ENCODE peak calls at places on chromosomes 12 and 14, in four cellular contexts. V is dermis microvascular lymphatic vessel endothelial cell, G is mucosa of descending colon, R is iPS-NIHi11. Q is an unnamed sample.

GRCh38 chr14:38145142-38145541 is 62.6 kb upstream of the SSTR1 start:
- DNase-seq in G (no peak), V (no peak), R (no peak), Q (no peak)

GRCh38 chr14:49881296-49882006 is 11.4 kb upstream of the ARF6 start:
- DNase-seq in G (peak; percentile 2), V (no peak), R (no peak), Q (no peak)

GRCh38 chr14:78016532-78016931 is 153.6 kb upstream of the NRXN3 start:
- DNase-seq in R (no peak), G (no peak), V (no peak), Q (no peak)

GRCh38 chr12:110176745-110177144 is 52.6 kb downstream of the IFT81 start:
- DNase-seq in V (no peak), G (no peak), R (no peak), Q (peak; percentile 83)

GRCh38 chr12:124279846-124280360 is 15.0 kb upstream of the RFLNA start:
- DNase-seq in R (no peak), V (peak; percentile 19), G (peak; percentile 32), Q (no peak)

GRCh38 chr14:52131640-52132320 is 62.9 kb upstream of the NID2 start:
- DNase-seq in R (peak; percentile 89), G (peak; percentile 91), V (peak; percentile 96), Q (peak; percentile 70)

GRCh38 chr12:6201199-6201608 is 1.0 kb downstream of the CD9 start:
- DNase-seq in R (no peak), V (peak; percentile 57), G (peak; percentile 84), Q (no peak)

GRCh38 chr14:75941030-75941429 is 40.8 kb downstream of the TGFB3 start:
- DNase-seq in G (no peak), V (peak; percentile 52), R (no peak), Q (no peak)

GRCh38 chr12:26872623-26873022 is 39.6 kb upstream of the ITPR2 start:
- DNase-seq in G (no peak), R (no peak), V (no peak), Q (no peak)

GRCh38 chr12:21580748-21581495 is 23.7 kb downstream of the GYS2 start:
- DNase-seq in G (no peak), V (no peak), R (no peak), Q (no peak)

GRCh38 chr12:7142057-7142644 is 12.0 kb downstream of the CLSTN3 start:
- DNase-seq in V (peak; percentile 68), G (peak; percentile 73), R (peak; percentile 86), Q (no peak)

GRCh38 chr14:89137514-89138163 is 279.4 kb downstream of the FOXN3 start:
- DNase-seq in R (no peak), G (peak; percentile 8), V (peak; percentile 68), Q (no peak)

GRCh38 chr12:11906284-11906935 is 164.3 kb upstream of the BCL2L14 start:
- DNase-seq in G (no peak), V (no peak), R (no peak), Q (no peak)

GRCh38 chr12:95473440-95473946 is 459 bp upstream of the METAP2 start:
- DNase-seq in R (peak; percentile 33), V (peak; percentile 50), G (peak; percentile 68), Q (peak; percentile 30)

GRCh38 chr14:55354500-55354899 is 57.1 kb downstream of the ATG14 start:
- DNase-seq in V (peak; percentile 67), G (peak; percentile 78), R (peak; percentile 77), Q (no peak)

GRCh38 chr12:49693931-49694439 is 13.2 kb downstream of the FMNL3 start:
- DNase-seq in G (no peak), V (no peak), R (no peak), Q (no peak)

GRCh38 chr14:30214456-30215090 is 286.9 kb upstream of the PRKD1 start:
- DNase-seq in V (peak; percentile 79), R (peak; percentile 39), G (peak; percentile 16), Q (peak; percentile 28)

GRCh38 chr12:30847259-30847658 is 79.3 kb upstream of the TSPAN11 start:
- DNase-seq in V (peak; percentile 74), G (peak; percentile 59), R (no peak), Q (peak; percentile 66)

GRCh38 chr14:34078117-34078743 is 127.4 kb upstream of the EGLN3 start:
- DNase-seq in V (no peak), R (no peak), G (no peak), Q (no peak)

GRCh38 chr12:116924558-116925453 is 14.1 kb downstream of the FBXW8 start:
- DNase-seq in G (peak; percentile 51), V (peak; percentile 72), R (no peak), Q (no peak)

GRCh38 chr12:95446511-95446910 is 27.4 kb upstream of the METAP2 start:
- DNase-seq in R (peak; percentile 70), G (peak; percentile 62), V (no peak), Q (no peak)

GRCh38 chr12:15651381-15651780 is 137.8 kb downstream of the EPS8 start:
- DNase-seq in V (no peak), R (no peak), G (no peak), Q (no peak)

GRCh38 chr12:59787610-59788009 is 191.8 kb downstream of the SLC16A7 start:
- DNase-seq in R (no peak), G (no peak), V (no peak), Q (no peak)

GRCh38 chr14:77638738-77639137 is 22.3 kb upstream of the SPTLC2 start:
- DNase-seq in R (no peak), G (no peak), V (peak; percentile 35), Q (no peak)

GRCh38 chr14:42224053-42224888 is 617.6 kb downstream of the LRFN5 start:
- DNase-seq in G (peak; percentile 77), V (peak; percentile 19), R (peak; percentile 59), Q (peak; percentile 76)

GRCh38 chr12:101607894-101608293 is 13.1 kb downstream of the MYBPC1 start:
- DNase-seq in G (peak; percentile 33), R (no peak), V (no peak), Q (no peak)

GRCh38 chr12:112848972-112849371 is 57.4 kb downstream of the RPH3A start:
- DNase-seq in V (no peak), G (no peak), R (no peak), Q (no peak)

GRCh38 chr14:51318777-51319176 is 78.7 kb downstream of the TMX1 start:
- DNase-seq in G (no peak), V (peak; percentile 18), R (no peak), Q (no peak)